ENCODE peak calls at places on chromosomes 2 and 18, in seven cellular contexts. One of them, this sample, is unnamed.

GRCh38 chr18:58953627-58954026 is 89.0 kb downstream of the ZNF532 start:
- DNase-seq in IMR-90: no peak
- DNase-seq in neuronal stem cell: no peak
- DNase-seq in trophoblast cell: no peak
- DNase-seq in mesenchymal stem cell: peak
- DNase-seq in H9: no peak
- DNase-seq in H1: no peak
- DNase-seq in this sample: no peak

GRCh38 chr18:75638597-75639467 is 211.3 kb upstream of the SMIM21 start:
- DNase-seq in IMR-90: peak
- DNase-seq in neuronal stem cell: peak
- DNase-seq in trophoblast cell: no peak
- DNase-seq in mesenchymal stem cell: peak
- DNase-seq in H9: peak
- DNase-seq in H1: peak
- DNase-seq in this sample: peak

GRCh38 chr2:151029406-151030157 is 232.1 kb downstream of the RBM43 start:
- DNase-seq in IMR-90: peak
- DNase-seq in neuronal stem cell: no peak
- DNase-seq in trophoblast cell: no peak
- DNase-seq in mesenchymal stem cell: peak
- DNase-seq in H9: no peak
- DNase-seq in H1: no peak
- DNase-seq in this sample: no peak

GRCh38 chr2:149894760-149895159 is 307.2 kb upstream of the MMADHC start:
- DNase-seq in IMR-90: peak
- DNase-seq in neuronal stem cell: no peak
- DNase-seq in trophoblast cell: peak
- DNase-seq in mesenchymal stem cell: peak
- DNase-seq in H9: no peak
- DNase-seq in H1: no peak
- DNase-seq in this sample: no peak

GRCh38 chr2:171958475-171958874 is 36.2 kb downstream of the HAT1 start:
- DNase-seq in IMR-90: peak
- DNase-seq in neuronal stem cell: no peak
- DNase-seq in trophoblast cell: no peak
- DNase-seq in mesenchymal stem cell: peak
- DNase-seq in H9: no peak
- DNase-seq in H1: no peak
- DNase-seq in this sample: no peak

GRCh38 chr2:234178309-234179030 is 128.0 kb downstream of the SPP2 start:
- DNase-seq in IMR-90: peak
- DNase-seq in neuronal stem cell: no peak
- DNase-seq in trophoblast cell: no peak
- DNase-seq in mesenchymal stem cell: peak
- DNase-seq in H9: no peak
- DNase-seq in H1: no peak
- DNase-seq in this sample: peak

GRCh38 chr2:117379928-117380327 is 434.6 kb upstream of the DDX18 start:
- DNase-seq in IMR-90: no peak
- DNase-seq in neuronal stem cell: no peak
- DNase-seq in trophoblast cell: no peak
- DNase-seq in mesenchymal stem cell: no peak
- DNase-seq in H9: no peak
- DNase-seq in H1: no peak
- DNase-seq in this sample: no peak

GRCh38 chr2:25362564-25363145 is 20.9 kb upstream of the DNMT3A start:
- DNase-seq in IMR-90: no peak
- DNase-seq in neuronal stem cell: no peak
- DNase-seq in trophoblast cell: no peak
- DNase-seq in mesenchymal stem cell: no peak
- DNase-seq in H9: no peak
- DNase-seq in H1: no peak
- DNase-seq in this sample: no peak

GRCh38 chr2:121476714-121477113 is 54.0 kb upstream of the RNU4ATAC start:
- DNase-seq in IMR-90: no peak
- DNase-seq in neuronal stem cell: peak
- DNase-seq in trophoblast cell: no peak
- DNase-seq in mesenchymal stem cell: peak
- DNase-seq in H9: no peak
- DNase-seq in H1: no peak
- DNase-seq in this sample: peak

GRCh38 chr2:205364261-205364660 is 318.0 kb upstream of the NRP2 start:
- DNase-seq in IMR-90: no peak
- DNase-seq in neuronal stem cell: no peak
- DNase-seq in trophoblast cell: no peak
- DNase-seq in mesenchymal stem cell: no peak
- DNase-seq in H9: no peak
- DNase-seq in H1: no peak
- DNase-seq in this sample: peak

GRCh38 chr2:101473911-101474751 is 781 bp downstream of the RFX8 start:
- DNase-seq in IMR-90: peak
- DNase-seq in neuronal stem cell: peak
- DNase-seq in trophoblast cell: no peak
- DNase-seq in mesenchymal stem cell: peak
- DNase-seq in H9: peak
- DNase-seq in H1: no peak
- DNase-seq in this sample: peak

GRCh38 chr2:177058747-177059146 is 153.8 kb upstream of the HNRNPA3 start:
- DNase-seq in IMR-90: no peak
- DNase-seq in neuronal stem cell: no peak
- DNase-seq in trophoblast cell: no peak
- DNase-seq in mesenchymal stem cell: no peak
- DNase-seq in H9: no peak
- DNase-seq in H1: no peak
- DNase-seq in this sample: no peak

GRCh38 chr2:169693344-169693743 is 861 bp downstream of the CFAP210 start:
- DNase-seq in IMR-90: no peak
- DNase-seq in neuronal stem cell: no peak
- DNase-seq in trophoblast cell: no peak
- DNase-seq in mesenchymal stem cell: peak
- DNase-seq in H9: no peak
- DNase-seq in H1: no peak
- DNase-seq in this sample: peak

GRCh38 chr2:232239956-232240681 is 138.4 kb upstream of the ALPP start:
- DNase-seq in IMR-90: peak
- DNase-seq in neuronal stem cell: no peak
- DNase-seq in trophoblast cell: peak
- DNase-seq in mesenchymal stem cell: no peak
- DNase-seq in H9: no peak
- DNase-seq in H1: no peak
- DNase-seq in this sample: no peak

DNA sequence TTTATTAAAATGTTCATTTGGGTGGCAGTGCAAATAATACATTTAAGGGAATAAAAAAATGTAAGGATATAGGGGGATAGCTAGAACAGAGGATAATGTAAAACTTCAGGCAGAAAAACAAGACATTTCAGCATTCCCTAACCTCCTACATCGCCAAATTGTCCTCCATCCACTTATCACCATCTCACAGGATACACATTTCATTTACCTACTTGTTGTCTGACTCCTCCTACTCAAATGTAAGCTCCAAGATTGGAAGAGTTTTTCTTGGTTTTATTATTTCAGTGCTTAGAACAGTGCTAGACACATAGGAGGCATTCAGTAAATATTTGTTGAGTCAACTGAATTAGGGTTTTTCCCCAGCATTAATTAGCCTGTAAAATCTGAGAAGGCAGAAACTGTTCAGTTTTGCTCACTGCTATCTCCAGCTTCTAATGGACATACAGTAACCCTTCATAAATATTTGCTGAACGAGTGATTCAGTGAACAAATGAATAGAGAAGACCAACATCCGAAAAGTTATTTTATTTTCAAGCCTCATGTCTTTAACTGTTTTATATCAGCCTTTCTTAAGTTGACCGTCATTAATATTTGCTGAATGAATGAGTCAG is 871 bp downstream of the TTC21B start:
- DNase-seq in IMR-90: peak
- DNase-seq in neuronal stem cell: no peak
- DNase-seq in trophoblast cell: no peak
- DNase-seq in mesenchymal stem cell: peak
- DNase-seq in H9: no peak
- DNase-seq in H1: no peak
- DNase-seq in this sample: peak
- H4K8ac ChIP-seq in IMR-90: no peak
- H4K8ac ChIP-seq in neuronal stem cell: no peak
- H4K8ac ChIP-seq in trophoblast cell: no peak
- H4K8ac ChIP-seq in mesenchymal stem cell: no peak
- H4K8ac ChIP-seq in H9: no peak
- H4K8ac ChIP-seq in H1: no peak
- H4K8ac ChIP-seq in this sample: no peak

GRCh38 chr2:30701782-30702181 is 105.5 kb downstream of the CAPN13 start:
- DNase-seq in IMR-90: no peak
- DNase-seq in neuronal stem cell: no peak
- DNase-seq in trophoblast cell: no peak
- DNase-seq in mesenchymal stem cell: no peak
- DNase-seq in H9: no peak
- DNase-seq in H1: no peak
- DNase-seq in this sample: no peak
- H2BK5ac ChIP-seq in IMR-90: no peak
- H2BK5ac ChIP-seq in neuronal stem cell: no peak
- H2BK5ac ChIP-seq in trophoblast cell: no peak
- H2BK5ac ChIP-seq in mesenchymal stem cell: no peak
- H2BK5ac ChIP-seq in H9: no peak
- H2BK5ac ChIP-seq in H1: no peak
- H2BK5ac ChIP-seq in this sample: no peak

DNA sequence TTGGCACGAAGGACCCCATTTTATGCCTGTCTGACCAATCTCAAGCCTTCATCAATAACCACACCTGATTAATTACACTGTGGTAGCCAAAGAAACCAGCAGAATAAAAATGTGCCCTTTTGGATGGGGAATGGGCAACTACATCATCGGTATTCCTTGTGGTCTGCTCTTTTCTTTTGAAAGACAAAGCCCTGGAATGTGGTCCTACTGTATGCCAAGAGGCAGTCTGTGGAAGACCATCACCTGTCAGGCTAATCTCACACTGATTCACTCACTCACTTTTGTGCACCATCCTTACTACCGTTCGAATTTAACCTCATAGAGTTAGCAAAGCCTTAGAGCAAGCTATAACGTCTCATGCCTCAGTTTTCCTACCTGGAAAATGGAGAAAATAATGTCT is 275.2 kb upstream of the LRRTM1 start:
- DNase-seq in IMR-90: no peak
- DNase-seq in neuronal stem cell: no peak
- DNase-seq in trophoblast cell: no peak
- DNase-seq in mesenchymal stem cell: no peak
- DNase-seq in H9: no peak
- DNase-seq in H1: no peak
- DNase-seq in this sample: no peak
- H4K8ac ChIP-seq in IMR-90: no peak
- H4K8ac ChIP-seq in neuronal stem cell: no peak
- H4K8ac ChIP-seq in trophoblast cell: no peak
- H4K8ac ChIP-seq in mesenchymal stem cell: no peak
- H4K8ac ChIP-seq in H9: no peak
- H4K8ac ChIP-seq in H1: no peak
- H4K8ac ChIP-seq in this sample: no peak

DNA sequence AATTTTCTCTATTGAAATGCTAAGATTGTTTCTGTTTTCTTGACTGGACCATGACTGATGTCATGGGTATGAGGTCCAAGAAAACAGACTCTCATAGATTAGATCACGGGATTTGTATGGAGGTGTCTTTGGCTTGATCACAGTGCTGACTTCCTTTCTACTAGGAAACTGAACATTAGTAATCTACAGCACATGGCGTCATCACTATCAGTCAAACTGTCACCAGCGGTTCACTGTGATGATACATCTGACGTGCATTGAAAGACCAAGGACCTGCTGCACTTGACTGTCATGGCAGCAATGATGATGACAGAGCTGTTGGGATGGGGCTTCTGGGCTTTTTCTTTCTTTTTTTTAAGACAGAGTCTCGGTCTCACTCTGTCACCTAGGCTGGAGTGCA is 28.2 kb upstream of the IMPA2 start:
- DNase-seq in IMR-90: peak
- DNase-seq in neuronal stem cell: no peak
- DNase-seq in trophoblast cell: no peak
- DNase-seq in mesenchymal stem cell: peak
- DNase-seq in H9: no peak
- DNase-seq in H1: no peak
- DNase-seq in this sample: no peak
- H2BK5ac ChIP-seq in IMR-90: no peak
- H2BK5ac ChIP-seq in neuronal stem cell: no peak
- H2BK5ac ChIP-seq in trophoblast cell: no peak
- H2BK5ac ChIP-seq in mesenchymal stem cell: no peak
- H2BK5ac ChIP-seq in H9: no peak
- H2BK5ac ChIP-seq in H1: no peak
- H2BK5ac ChIP-seq in this sample: no peak

DNA sequence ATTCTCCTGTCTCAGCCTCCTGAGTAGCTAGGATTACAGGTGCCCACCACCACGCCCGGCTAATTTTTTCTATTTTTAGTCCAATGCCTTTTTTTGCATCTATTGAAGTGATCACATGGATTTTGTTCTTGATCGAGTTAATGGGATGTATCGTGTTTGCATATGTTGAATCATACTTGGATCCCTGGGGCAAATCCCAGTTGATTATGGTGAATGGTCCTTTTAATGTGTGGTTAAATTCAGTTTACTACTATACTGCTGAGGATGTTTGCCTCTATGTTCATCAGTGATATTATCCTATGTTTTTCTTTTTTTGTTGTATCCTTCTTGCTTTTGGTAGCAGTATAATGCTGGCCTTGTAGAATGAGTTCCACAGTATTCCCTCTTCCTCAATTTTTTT is 8.2 kb upstream of the TTC21B start:
- DNase-seq in IMR-90: no peak
- DNase-seq in neuronal stem cell: no peak
- DNase-seq in trophoblast cell: no peak
- DNase-seq in mesenchymal stem cell: no peak
- DNase-seq in H9: no peak
- DNase-seq in H1: no peak
- DNase-seq in this sample: no peak
- H4K8ac ChIP-seq in IMR-90: no peak
- H4K8ac ChIP-seq in neuronal stem cell: no peak
- H4K8ac ChIP-seq in trophoblast cell: no peak
- H4K8ac ChIP-seq in mesenchymal stem cell: no peak
- H4K8ac ChIP-seq in H9: no peak
- H4K8ac ChIP-seq in H1: no peak
- H4K8ac ChIP-seq in this sample: no peak

This sample was measured in mesendoderm.